ENCODE peak calls at places on chromosome 1, in nine cellular contexts. C is mesenchymal stem cell; E is fibroblast of lung; R is Karpas-422; I is mammary epithelial cell; W is aorta; X is CD8-positive, alpha-beta memory T cell; D is heart left ventricle; U is IMR-90. V is an unnamed sample. For H3K4me1, the result is how much of the 10 kb centered on the place peaks cover.

GRCh38 chr1:56532359-56532696 is 47.0 kb downstream of the PLPP3 start:
- DNase-seq in X (no peak), C (no peak), D (no peak), R (no peak), I (no peak), W (no peak), E (no peak), U (peak), V (no peak)

GRCh38 chr1:23529146-23530088 is 1.6 kb downstream of the E2F2 start:
- DNase-seq in D (no peak), C (no peak), E (no peak), W (no peak), I (peak), U (no peak), R (peak), X (no peak), V (no peak)

GRCh38 chr1:246220495-246221065 is 286.5 kb downstream of the SMYD3 start:
- DNase-seq in W (no peak), U (no peak), C (no peak), D (no peak), X (no peak), E (no peak), I (no peak), R (no peak), V (no peak)

GRCh38 chr1:210294991-210295773 is 33.5 kb upstream of the HHAT start:
- DNase-seq in U (no peak), X (no peak), R (no peak), I (peak), W (no peak), D (peak), C (peak), E (peak), V (peak)

GRCh38 chr1:76868154-76868882 is 1.0 kb downstream of the ST6GALNAC5 start:
- DNase-seq in C (peak), I (peak), D (peak), X (no peak), W (peak), R (no peak), E (peak), U (peak), V (peak)

GRCh38 chr1:201696217-201696761 is 132.7 kb upstream of the IPO9 start:
- DNase-seq in E (peak), W (peak), D (peak), C (peak), U (peak), I (peak), R (no peak), X (no peak), V (peak)

GRCh38 chr1:50268049-50268448 is 155.2 kb downstream of the DMRTA2 start:
- DNase-seq in I (peak), R (peak), X (no peak), U (no peak), C (no peak), W (no peak), E (no peak), D (no peak), V (peak)

GRCh38 chr1:13701274-13701650 is 1.3 kb downstream of the PRDM2 start:
- DNase-seq in U (no peak), W (no peak), C (no peak), D (no peak), E (no peak), I (no peak), R (no peak), X (no peak), V (peak)

GRCh38 chr1:80531182-80531581 is 1269.6 kb upstream of the ADGRL2 start:
- DNase-seq in D (no peak), I (peak), W (no peak), C (no peak), R (no peak), U (no peak), E (peak), X (no peak), V (no peak)

GRCh38 chr1:206816390-206817287 is 44.3 kb upstream of the IL10 start:
- DNase-seq in I (no peak), C (peak), X (no peak), E (no peak), W (no peak), D (no peak), U (peak), R (no peak), V (peak)

DNA sequence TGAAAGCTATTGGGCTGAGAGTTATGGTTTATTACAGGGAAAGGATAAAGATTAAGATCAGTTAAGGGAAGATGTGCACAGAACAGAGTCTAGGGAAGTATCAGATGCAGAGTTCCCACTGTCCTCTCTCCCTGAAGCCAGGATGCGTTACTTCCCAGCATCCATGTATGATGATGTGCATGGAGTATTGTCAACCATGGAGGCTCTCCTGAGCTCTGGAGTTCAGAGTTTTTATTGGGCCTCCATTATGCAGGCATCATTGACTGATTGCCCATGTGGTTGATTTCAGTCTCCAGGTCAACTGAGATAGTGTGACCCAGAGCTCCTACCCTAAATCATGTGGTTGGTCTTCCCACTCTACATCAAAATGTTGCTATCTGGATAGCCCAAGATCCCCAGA is 30.7 kb downstream of the SERINC2 start:
- DNase-seq in U (no peak), D (no peak), C (no peak), E (no peak), I (no peak), X (no peak), R (no peak), W (no peak), V (no peak)
- H3K4me3 ChIP-seq in U (no peak), D (no peak), C (no peak), E (no peak), I (no peak), X (no peak), R (no peak), W (no peak), V (no peak)

GRCh38 chr1:54173681-54174080 is 20.9 kb upstream of the CDCP2 start:
- DNase-seq in D (no peak), X (no peak), C (no peak), W (no peak), E (no peak), R (no peak), U (no peak), I (no peak), V (no peak)
- H3K27ac ChIP-seq in D (no peak), X (no peak), C (no peak), W (no peak), E (no peak), R (no peak), U (no peak), I (no peak), V (no peak)

GRCh38 chr1:25566186-25566729 is 22.9 kb downstream of the LDLRAP1 start:
- DNase-seq in W (no peak), R (no peak), C (no peak), D (no peak), E (no peak), U (no peak), X (no peak), I (no peak), V (no peak)

GRCh38 chr1:25567710-25568089 is 24.3 kb downstream of the LDLRAP1 start:
- DNase-seq in W (no peak), X (no peak), C (no peak), U (no peak), R (no peak), I (no peak), D (no peak), E (no peak), V (peak)

GRCh38 chr1:25565626-25566025 is 22.2 kb downstream of the LDLRAP1 start:
- DNase-seq in R (no peak), X (no peak), D (no peak), U (no peak), W (no peak), E (no peak), C (no peak), I (no peak), V (no peak)

GRCh38 chr1:25568090-25568833 is 24.9 kb downstream of the LDLRAP1 start:
- DNase-seq in R (no peak), X (no peak), W (peak), D (no peak), I (peak), E (peak), C (peak), U (peak), V (peak)

GRCh38 chr1:25566730-25567341 is 23.4 kb downstream of the LDLRAP1 start:
- DNase-seq in U (peak), W (no peak), C (peak), D (peak), R (peak), E (peak), X (no peak), I (no peak), V (peak)
- H3K4me1 ChIP-seq in U (under half), W (under half), C (half or more), D (under half), R (under half), E (under half), X (half or more), I (half or more), V (under half)

GRCh38 chr1:212856755-212857154 is 1.3 kb upstream of the FLVCR1 start:
- DNase-seq in I (no peak), D (no peak), W (no peak), R (no peak), C (no peak), U (no peak), X (no peak), E (no peak), V (no peak)
- H3K4me3 ChIP-seq in I (peak), D (no peak), W (no peak), R (peak), C (no peak), U (no peak), X (no peak), E (peak), V (peak)

GRCh38 chr1:234582186-234582585 is 27.8 kb downstream of the IRF2BP2 start:
- DNase-seq in X (no peak), C (no peak), D (no peak), W (no peak), E (no peak), R (no peak), I (no peak), U (no peak), V (no peak)
- H3K27ac ChIP-seq in X (no peak), C (no peak), D (peak), W (peak), E (no peak), R (no peak), I (no peak), U (no peak), V (no peak)

DNA sequence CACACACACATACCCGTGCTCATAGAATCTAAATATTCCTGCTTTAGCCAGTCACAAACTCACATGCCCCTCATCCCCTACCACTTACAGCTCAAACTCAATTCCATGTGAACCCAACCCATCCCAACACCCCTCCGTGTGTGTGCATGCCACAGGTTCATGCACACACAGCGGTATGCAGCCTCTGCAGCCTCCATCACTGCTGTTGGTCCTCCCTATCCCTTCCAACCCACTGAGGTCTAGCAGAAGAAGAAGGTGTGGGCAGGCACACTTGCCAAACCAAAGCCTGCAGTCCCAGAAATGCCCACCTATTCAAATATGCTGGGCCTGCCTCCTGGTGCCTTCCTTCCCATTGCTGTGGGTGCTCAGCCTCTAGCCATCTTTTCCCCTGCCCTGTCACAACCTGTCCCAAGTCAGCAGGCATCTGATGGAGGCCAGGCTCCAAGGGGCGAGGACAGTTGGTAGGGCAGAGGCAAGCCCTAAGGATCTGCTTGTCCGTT is 26.2 kb downstream of the SLC2A1 start:
- DNase-seq in C (no peak), E (no peak), X (no peak), I (no peak), D (no peak), W (no peak), R (no peak), U (no peak), V (no peak)
- H3K4me1 ChIP-seq in C (half or more), E (under half), X (half or more), I (half or more), D (under half), W (under half), R (half or more), U (under half), V (under half)

GRCh38 chr1:226414098-226414698 is 6.3 kb upstream of the PARP1 start:
- DNase-seq in X (no peak), W (no peak), U (no peak), R (no peak), C (no peak), I (no peak), E (no peak), D (no peak), V (no peak)
- H3K4me3 ChIP-seq in X (no peak), W (no peak), U (no peak), R (no peak), C (no peak), I (no peak), E (no peak), D (no peak), V (no peak)

GRCh38 chr1:160625321-160625720 is 21.5 kb downstream of the SLAMF1 start:
- DNase-seq in X (no peak), U (no peak), W (no peak), R (no peak), E (no peak), I (no peak), C (no peak), D (no peak), V (no peak)
- H3K27ac ChIP-seq in X (peak), U (no peak), W (no peak), R (no peak), E (no peak), I (no peak), C (no peak), D (no peak), V (no peak)

GRCh38 chr1:33393524-33393923 is 37.4 kb downstream of the PHC2 start:
- DNase-seq in C (no peak), W (no peak), I (no peak), U (no peak), X (no peak), R (no peak), E (no peak), D (no peak), V (no peak)
- H3K4me1 ChIP-seq in C (under half), W (under half), I (under half), U (under half), X (under half), R (half or more), E (under half), D (under half), V (under half)